ENCODE peak calls at places on chromosome 17, in four cellular contexts. E is tibial nerve, C is adrenal gland, Y is left ventricle myocardium inferior. B is an unnamed sample.

GRCh38 chr17:58330997-58331814 is 2.6 kb upstream of the TSPOAP1 start:
- DNase-seq in E (no peak), C (no peak), Y (peak), B (peak)

GRCh38 chr17:62720126-62720850 is 87.8 kb downstream of the MARCHF10 start:
- DNase-seq in E (no peak), C (no peak), Y (no peak), B (no peak)

GRCh38 chr17:305090-305976 is 47.3 kb downstream of the RPH3AL start:
- DNase-seq in E (no peak), C (peak), Y (no peak), B (no peak)

GRCh38 chr17:49565948-49566491 is 9.7 kb upstream of the NXPH3 start:
- DNase-seq in E (peak), C (peak), Y (peak), B (no peak)

GRCh38 chr17:5705081-5705875 is 121.0 kb upstream of the NLRP1 start:
- DNase-seq in E (no peak), C (no peak), Y (no peak), B (no peak)

GRCh38 chr17:58370309-58370708 is 18.3 kb upstream of the SUPT4H1 start:
- DNase-seq in E (no peak), C (no peak), Y (no peak), B (no peak)

GRCh38 chr17:13557077-13557476 is 44.7 kb downstream of the HS3ST3A1 start:
- DNase-seq in E (no peak), C (no peak), Y (no peak), B (no peak)

GRCh38 chr17:82267575-82268379 is 5.7 kb downstream of the CSNK1D start:
- DNase-seq in E (peak), C (peak), Y (peak), B (peak)

GRCh38 chr17:64385187-64386083 is 5.2 kb downstream of the PECAM1 start:
- DNase-seq in E (peak), C (peak), Y (peak), B (no peak)

GRCh38 chr17:6812295-6812694 is 19.2 kb downstream of the TEKT1 start:
- DNase-seq in E (no peak), C (no peak), Y (no peak), B (no peak)

GRCh38 chr17:61575352-61575975 is 15.6 kb downstream of the NACA2 start:
- DNase-seq in E (no peak), C (no peak), Y (no peak), B (no peak)

GRCh38 chr17:62644487-62645173 is 17.2 kb downstream of the MRC2 start:
- DNase-seq in E (no peak), C (no peak), Y (no peak), B (no peak)

GRCh38 chr17:7803981-7804380 is 30.0 kb upstream of the KDM6B start:
- DNase-seq in E (no peak), C (no peak), Y (no peak), B (no peak)

GRCh38 chr17:20779521-20779920 is 200.0 kb downstream of the CDRT15L2 start:
- DNase-seq in E (no peak), C (no peak), Y (no peak), B (no peak)

GRCh38 chr17:50381260-50381815 is 8.3 kb downstream of the EME1 start:
- DNase-seq in E (no peak), C (no peak), Y (no peak), B (no peak)

GRCh38 chr17:72111374-72111773 is 9.4 kb upstream of the SOX9 start:
- DNase-seq in E (no peak), C (no peak), Y (no peak), B (no peak)

GRCh38 chr17:55072910-55073309 is 104.3 kb downstream of the STXBP4 start:
- DNase-seq in E (no peak), C (no peak), Y (no peak), B (no peak)

DNA sequence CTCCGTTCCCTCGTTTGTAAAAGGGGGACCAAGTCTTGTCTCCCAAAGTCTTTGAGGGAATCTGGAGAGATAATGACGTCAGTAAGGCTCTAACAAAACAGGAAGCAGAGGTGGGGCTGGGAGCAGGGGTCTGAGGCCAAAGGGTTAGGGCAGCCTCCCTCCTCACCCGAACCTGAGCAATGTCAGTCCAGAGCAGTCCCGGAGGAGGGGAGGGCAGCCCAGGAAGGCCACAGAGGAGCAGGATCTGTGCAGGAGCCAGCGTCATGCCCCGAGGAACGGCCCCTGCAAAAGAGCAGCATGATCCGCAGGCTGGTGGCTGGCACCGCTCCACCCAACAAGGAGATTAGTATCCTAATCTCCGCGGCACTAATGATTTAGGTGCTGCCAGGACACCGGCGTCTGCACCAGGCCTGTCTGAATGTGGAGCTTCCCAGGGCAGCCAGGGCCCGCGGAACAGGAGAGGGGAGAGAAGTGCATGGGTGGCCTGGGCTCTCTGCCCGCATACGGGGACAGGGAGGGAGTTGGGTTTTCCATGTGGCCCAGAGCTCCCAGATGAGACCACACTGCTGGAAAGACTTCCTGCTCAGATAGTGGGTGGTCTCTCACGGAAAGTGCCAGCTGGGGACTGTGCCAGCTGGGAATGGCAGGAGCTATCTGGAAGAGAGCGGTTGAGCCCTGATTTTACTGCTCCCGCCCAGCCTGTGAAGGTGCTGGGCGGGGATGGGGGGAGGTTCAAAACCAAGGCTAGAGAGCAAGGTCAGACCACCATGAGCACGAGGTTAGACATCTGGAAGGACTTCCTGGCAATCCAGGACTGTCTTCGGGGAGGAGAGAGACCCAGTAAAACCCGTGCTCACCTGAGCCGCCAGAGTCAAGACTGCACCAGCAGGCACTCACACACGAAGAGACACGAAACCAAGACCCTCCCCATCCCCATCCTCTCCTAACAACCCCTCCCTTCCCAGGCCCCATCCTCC is 11.0 kb upstream of the KRT17 start:
- DNase-seq in E (peak), C (peak), Y (peak), B (no peak)
- H3K27ac ChIP-seq in E (peak), C (peak), Y (no peak), B (no peak)

GRCh38 chr17:3535253-3535995 is 22.2 kb downstream of the TRPV3 start:
- DNase-seq in E (peak), C (peak), Y (peak), B (no peak)
- H3K27ac ChIP-seq in E (peak), C (peak), Y (peak), B (no peak)

GRCh38 chr17:17420035-17420434 is 56.8 kb upstream of the MED9 start:
- DNase-seq in E (peak), C (peak), Y (peak), B (no peak)

GRCh38 chr17:17420561-17421269 is 56.1 kb upstream of the MED9 start:
- DNase-seq in E (peak), C (peak), Y (peak), B (no peak)

GRCh38 chr17:17419166-17419565 is 57.6 kb upstream of the MED9 start:
- DNase-seq in E (no peak), C (no peak), Y (no peak), B (no peak)

GRCh38 chr17:17417718-17418151 is 59.1 kb upstream of the MED9 start:
- DNase-seq in E (no peak), C (no peak), Y (no peak), B (no peak)

GRCh38 chr17:17419621-17420020 is 57.2 kb upstream of the MED9 start:
- DNase-seq in E (no peak), C (no peak), Y (peak), B (no peak)
- H3K27ac ChIP-seq in E (no peak), C (peak), Y (peak), B (no peak)

DNA sequence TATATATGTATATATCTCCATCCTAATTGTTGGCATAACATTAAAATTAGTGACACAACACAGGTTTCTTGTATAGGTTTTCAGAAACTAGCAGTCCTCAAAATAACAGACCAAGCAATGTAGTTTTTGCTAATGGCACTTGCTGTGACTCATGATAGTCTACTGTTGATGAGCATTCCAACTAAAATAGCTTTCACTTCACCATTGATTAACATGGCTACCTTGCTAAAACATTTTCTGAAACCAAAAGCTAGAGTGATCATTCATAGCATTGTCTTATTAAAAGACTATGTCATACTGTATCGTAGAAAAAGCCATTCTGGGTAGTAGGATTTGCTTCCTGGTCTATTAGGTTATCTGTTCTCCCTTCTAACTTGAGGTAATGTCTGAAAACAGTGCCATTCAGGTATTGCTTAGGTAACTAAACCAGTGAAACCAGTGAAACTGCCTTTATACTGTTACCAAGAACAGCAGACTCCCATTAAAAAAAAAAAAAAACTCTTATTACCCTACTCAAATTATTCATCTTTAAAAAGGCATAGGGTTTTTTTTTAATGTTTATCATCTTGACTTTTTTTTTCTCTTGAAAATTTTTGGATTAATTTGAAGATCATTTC is 2.4 kb upstream of the CLTC start:
- DNase-seq in E (no peak), C (no peak), Y (no peak), B (no peak)
- H3K27ac ChIP-seq in E (no peak), C (no peak), Y (peak), B (no peak)

DNA sequence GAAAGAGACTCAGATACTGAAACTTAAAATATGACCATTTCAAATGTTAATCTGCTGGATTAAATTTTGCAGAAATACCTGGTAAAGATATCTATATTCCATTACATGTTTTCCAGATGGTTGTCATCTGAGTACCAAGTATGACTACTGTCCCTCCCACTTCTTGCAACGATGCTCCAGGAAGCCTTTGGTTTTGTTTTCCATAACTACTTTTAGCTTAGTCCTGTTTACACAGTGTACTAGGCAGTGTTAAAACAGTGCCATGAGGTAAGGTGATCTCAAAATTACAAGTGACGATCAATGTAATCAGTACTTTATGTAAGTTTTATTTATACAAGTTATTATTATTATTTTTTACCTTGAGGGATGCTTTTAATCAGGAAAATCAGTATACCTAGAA is 17.8 kb downstream of the SMARCE1 start:
- DNase-seq in E (no peak), C (no peak), Y (no peak), B (no peak)
- H3K27ac ChIP-seq in E (no peak), C (no peak), Y (no peak), B (no peak)

DNA sequence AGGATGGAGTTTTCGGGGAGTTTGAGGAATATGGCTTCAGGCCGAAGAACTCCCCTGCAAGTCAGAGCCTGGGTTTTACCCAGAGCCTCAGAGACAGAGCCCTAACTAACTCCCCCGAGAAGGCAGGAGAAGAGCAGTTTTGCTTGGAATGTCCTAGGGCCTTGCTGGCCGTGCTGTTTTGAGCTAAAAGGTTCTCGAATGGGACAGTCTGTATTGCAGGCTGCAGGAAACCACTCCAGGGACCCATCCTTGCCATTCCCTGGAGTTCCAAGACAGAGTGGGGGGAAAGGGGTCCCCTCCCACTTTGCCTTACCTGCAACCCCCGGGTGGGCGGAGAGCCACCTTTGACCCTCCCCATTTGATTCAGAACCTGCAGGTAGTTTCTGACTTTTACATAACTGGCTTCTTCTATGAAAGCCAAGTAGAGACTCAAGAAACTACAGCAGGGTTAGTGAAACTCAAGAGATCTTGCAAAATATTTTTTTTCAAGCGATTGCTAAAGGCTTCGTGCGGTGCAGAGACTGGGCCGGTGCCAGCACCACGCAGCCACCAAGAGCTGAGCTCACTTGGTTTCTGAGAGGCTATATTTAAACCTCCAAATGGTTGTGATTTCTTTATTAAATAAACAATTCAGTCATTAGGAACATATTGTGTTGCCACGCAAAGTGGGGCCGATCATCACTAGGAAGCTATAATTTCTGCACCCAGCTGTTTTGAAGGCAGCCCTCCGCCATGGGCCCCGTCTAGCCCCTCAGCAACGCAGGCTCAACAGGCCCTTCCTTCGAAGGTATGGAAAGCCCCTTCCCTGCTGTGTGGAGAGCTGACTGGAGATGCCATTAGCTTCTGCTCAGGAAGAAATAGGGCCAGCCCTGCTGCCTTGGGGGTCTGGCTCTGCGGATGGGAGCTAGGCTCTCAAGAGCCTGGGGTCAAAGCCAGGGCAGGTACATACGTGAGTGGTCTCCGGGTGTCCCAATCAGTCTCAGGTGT is 223.0 kb downstream of the NTN1 start:
- DNase-seq in E (no peak), C (no peak), Y (no peak), B (no peak)
- H3K27ac ChIP-seq in E (peak), C (no peak), Y (peak), B (no peak)

GRCh38 chr17:73799091-73799490 is 154.8 kb upstream of the SDK2 start:
- DNase-seq in E (no peak), C (no peak), Y (no peak), B (no peak)

GRCh38 chr17:73798111-73798748 is 154.0 kb upstream of the SDK2 start:
- DNase-seq in E (peak), C (no peak), Y (no peak), B (no peak)

GRCh38 chr17:73801455-73802100 is 157.3 kb upstream of the SDK2 start:
- DNase-seq in E (no peak), C (no peak), Y (no peak), B (no peak)

GRCh38 chr17:73800893-73801292 is 156.6 kb upstream of the SDK2 start:
- DNase-seq in E (no peak), C (no peak), Y (no peak), B (no peak)

GRCh38 chr17:73799781-73800627 is 155.8 kb upstream of the SDK2 start:
- DNase-seq in E (no peak), C (no peak), Y (no peak), B (no peak)
- H3K27ac ChIP-seq in E (no peak), C (no peak), Y (no peak), B (no peak)

GRCh38 chr17:40916366-40916765 is 21.1 kb downstream of the KRT23 start:
- DNase-seq in E (no peak), C (no peak), Y (no peak), B (no peak)
- H3K27ac ChIP-seq in E (no peak), C (no peak), Y (no peak), B (no peak)

GRCh38 chr17:78822552-78822951 is 18.1 kb downstream of the USP36 start:
- DNase-seq in E (no peak), C (no peak), Y (no peak), B (no peak)
- H3K27ac ChIP-seq in E (peak), C (no peak), Y (no peak), B (no peak)